ENCODE peak calls at places on chromosomes 11 and 22, in seven cellular contexts. U is transverse colon, S is kidney, X is epithelial cell of esophagus, L is heart left ventricle, I is suprapubic skin, A is esophagus squamous epithelium. J is an unnamed sample.

GRCh38 chr11:516400-516799 is 9.4 kb upstream of the RNH1 start:
- DNase-seq in A (no peak), L (no peak), X (no peak), U (no peak), S (no peak), I (no peak), J (no peak)

GRCh38 chr11:114233755-114234154 is 62.4 kb upstream of the NNMT start:
- DNase-seq in X (peak), A (no peak), U (no peak), L (no peak), S (no peak), I (no peak), J (no peak)

GRCh38 chr11:31557991-31558390 is 48.4 kb downstream of the ELP4 start:
- DNase-seq in L (no peak), X (no peak), U (no peak), S (no peak), A (no peak), I (no peak), J (no peak)

GRCh38 chr11:20035701-20036601 is 124.3 kb downstream of the DBX1 start:
- DNase-seq in A (no peak), L (no peak), U (no peak), S (no peak), I (no peak), X (peak), J (peak)

GRCh38 chr11:43920598-43921419 is 21.6 kb upstream of the C11orf96 start:
- DNase-seq in I (no peak), U (peak), S (no peak), X (peak), L (peak), A (no peak), J (peak)

GRCh38 chr11:106391771-106392412 is 314.4 kb downstream of the AASDHPPT start:
- DNase-seq in L (no peak), U (no peak), I (no peak), S (no peak), X (peak), A (no peak), J (peak)

GRCh38 chr22:29470159-29470855 is 9.7 kb upstream of the NEFH start:
- DNase-seq in X (peak), A (no peak), S (peak), L (peak), I (no peak), U (peak), J (peak)

GRCh38 chr11:113446112-113446511 is 29.1 kb downstream of the DRD2 start:
- DNase-seq in U (no peak), X (peak), L (no peak), S (no peak), I (no peak), A (no peak), J (no peak)

GRCh38 chr11:28049338-28050216 is 58.4 kb downstream of the KIF18A start:
- DNase-seq in X (peak), A (no peak), S (no peak), L (no peak), U (no peak), I (no peak), J (peak)

GRCh38 chr11:117146521-117146920 is 2.4 kb downstream of the PAFAH1B2 start:
- DNase-seq in A (no peak), U (no peak), L (no peak), S (no peak), I (no peak), X (peak), J (peak)

GRCh38 chr11:77082838-77083552 is 16.2 kb downstream of the CAPN5 start:
- DNase-seq in X (no peak), S (peak), L (peak), U (peak), A (no peak), I (peak), J (peak)

GRCh38 chr11:121414141-121414918 is 37.8 kb upstream of the SORL1 start:
- DNase-seq in L (no peak), A (no peak), U (no peak), X (no peak), S (no peak), I (no peak), J (no peak)

GRCh38 chr11:127619946-127620345 is 619.4 kb upstream of the KIRREL3 start:
- DNase-seq in L (no peak), A (no peak), S (no peak), I (no peak), U (no peak), X (no peak), J (no peak)

GRCh38 chr11:27153136-27153535 is 112.5 kb downstream of the BBOX1 start:
- DNase-seq in I (no peak), X (no peak), A (no peak), U (no peak), S (no peak), L (no peak), J (no peak)

GRCh38 chr11:83819936-83820549 is 533.9 kb upstream of the CCDC90B start:
- DNase-seq in U (no peak), L (peak), I (no peak), S (no peak), A (no peak), X (peak), J (peak)

GRCh38 chr22:28768701-28769393 is 3.6 kb upstream of the CCDC117 start:
- DNase-seq in S (no peak), L (no peak), U (no peak), I (no peak), A (no peak), X (no peak), J (no peak)

GRCh38 chr11:27350503-27350902 is 12.5 kb downstream of the CCDC34 start:
- DNase-seq in X (no peak), I (no peak), A (no peak), L (no peak), U (no peak), S (no peak), J (peak)

GRCh38 chr11:17479284-17480214 is 2.9 kb upstream of the ABCC8 start:
- DNase-seq in S (no peak), X (peak), I (no peak), L (no peak), A (no peak), U (peak), J (no peak)

GRCh38 chr11:65870706-65871681 is 1.6 kb downstream of the EFEMP2 start:
- DNase-seq in X (no peak), A (no peak), L (peak), S (peak), U (no peak), I (no peak), J (peak)
- H3K4me3 ChIP-seq in X (no peak), A (peak), L (peak), S (peak), U (peak), I (peak), J (peak)

GRCh38 chr11:2691991-2692841 is 7.6 kb downstream of the KCNQ1OT1 start:
- DNase-seq in X (peak), I (peak), U (no peak), S (peak), A (no peak), L (no peak), J (no peak)
- TF ChIP-seq CTCF in X (peak), I (no peak), U (no peak), S (peak), A (peak), L (no peak), J (peak)

DNA sequence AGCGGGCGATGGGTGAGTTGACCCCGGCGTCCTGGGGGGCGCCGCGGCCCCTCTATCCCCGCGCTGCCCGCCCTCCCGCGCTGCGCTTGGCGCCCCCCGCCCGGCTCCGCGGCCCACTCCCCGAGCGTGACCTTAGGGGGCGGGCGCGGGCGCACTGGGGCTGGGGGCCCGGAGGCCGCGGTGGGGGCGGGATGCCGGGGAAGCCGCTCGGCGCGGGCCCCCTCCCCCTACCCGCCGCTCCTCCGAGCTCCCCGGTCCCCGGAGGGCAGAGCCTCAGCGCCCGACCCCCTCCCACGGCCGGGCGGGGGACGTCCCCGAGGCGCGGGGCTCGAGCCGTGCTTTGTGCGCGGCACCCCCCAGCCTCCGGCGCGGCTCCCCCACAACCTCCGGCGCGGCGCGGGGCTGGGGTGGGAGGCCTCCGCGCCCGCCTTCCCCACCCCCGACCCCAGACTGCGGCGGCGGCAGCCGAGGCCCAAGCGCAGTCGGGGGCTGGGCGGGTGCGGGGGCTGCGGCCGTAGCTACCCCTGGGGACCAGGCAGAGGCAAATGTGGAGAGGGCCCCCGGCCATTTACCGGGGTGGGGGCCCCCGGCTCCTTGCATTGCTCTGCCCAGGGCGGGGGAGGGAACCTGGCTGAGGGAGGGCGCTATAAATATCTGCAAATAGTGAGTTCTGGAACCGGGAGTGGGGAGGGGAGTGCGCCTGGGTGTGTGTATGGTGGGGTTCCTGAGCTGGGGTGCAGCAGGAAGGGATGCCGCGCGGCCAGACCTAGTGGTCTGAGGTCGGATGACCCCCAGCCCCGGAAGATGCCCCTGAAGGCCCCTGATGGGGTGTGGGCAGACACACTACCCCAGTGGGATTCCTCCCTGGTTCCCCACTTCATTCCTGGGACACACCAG is 982 bp downstream of the MGAT3 start:
- DNase-seq in U (no peak), X (no peak), I (no peak), A (no peak), L (no peak), S (no peak), J (no peak)
- H3K4me3 ChIP-seq in U (peak), X (no peak), I (peak), A (peak), L (peak), S (peak), J (no peak)

GRCh38 chr11:124867700-124868099 is 2.5 kb downstream of the ROBO3 start:
- DNase-seq in I (no peak), A (no peak), X (peak), L (no peak), U (no peak), S (peak), J (peak)
- TF ChIP-seq CTCF in I (no peak), A (peak), X (peak), L (peak), U (no peak), S (peak), J (peak)

GRCh38 chr11:86931965-86932332 is 23.2 kb downstream of the FZD4 start:
- DNase-seq in X (peak), S (no peak), A (no peak), I (no peak), U (no peak), L (no peak), J (no peak)
- H3K4me3 ChIP-seq in X (no peak), S (no peak), A (no peak), I (no peak), U (no peak), L (no peak), J (no peak)

GRCh38 chr22:19862616-19863246 is 8.1 kb upstream of the GNB1L start:
- DNase-seq in X (no peak), A (no peak), S (peak), I (no peak), U (no peak), L (no peak), J (no peak)
- TF ChIP-seq CTCF in X (no peak), A (no peak), S (no peak), I (no peak), U (no peak), L (no peak), J (no peak)

GRCh38 chr11:119422505-119423416 is at the start of gene THY1:
- DNase-seq in I (no peak), L (peak), S (no peak), X (no peak), U (no peak), A (no peak), J (peak)
- H3K4me3 ChIP-seq in I (peak), L (peak), S (peak), X (no peak), U (peak), A (peak), J (peak)

GRCh38 chr11:36149538-36150242 is 139.5 kb downstream of the COMMD9 start:
- DNase-seq in U (peak), A (no peak), X (peak), L (peak), S (peak), I (no peak), J (peak)
- TF ChIP-seq CTCF in U (peak), A (peak), X (peak), L (peak), S (no peak), I (no peak), J (peak)

GRCh38 chr11:123428221-123428631 is 1.8 kb upstream of the GRAMD1B start:
- DNase-seq in L (no peak), S (no peak), U (no peak), X (no peak), A (no peak), I (no peak), J (peak)

GRCh38 chr11:123431619-123432018 is 1.6 kb downstream of the GRAMD1B start:
- DNase-seq in A (no peak), I (peak), L (no peak), S (no peak), X (peak), U (no peak), J (no peak)

GRCh38 chr11:123429851-123430735 is at the start of gene GRAMD1B:
- DNase-seq in L (peak), X (peak), A (no peak), U (peak), S (peak), I (no peak), J (peak)

GRCh38 chr11:123429336-123429735 is 733 bp upstream of the GRAMD1B start:
- DNase-seq in S (no peak), X (peak), A (no peak), I (peak), U (no peak), L (no peak), J (peak)

GRCh38 chr11:123430736-123431356 is 777 bp downstream of the GRAMD1B start:
- DNase-seq in X (peak), S (peak), L (peak), A (no peak), U (peak), I (peak), J (peak)
- H3K4me3 ChIP-seq in X (peak), S (peak), L (peak), A (peak), U (peak), I (peak), J (peak)